ENCODE peak calls at places on chromosomes 5 and 9, in seven cellular contexts. W is central memory CD4-positive, alpha-beta T cell; H is left cardiac atrium; V is NCI-H2029; S is HT-29; J is endothelial cell; Y is stimulated activated CD4-positive, alpha-beta T cell treated with anti-CD3 and anti-CD28 coated beads, Interleukin-15, amount 100 ng/mL, for 1 hour. B is an unnamed sample.

GRCh38 chr5:28862137-28862859 is 1823.9 kb upstream of the CDH9 start:
- DNase-seq in W (no peak), H (no peak), V (peak), S (no peak), J (no peak), Y (no peak), B (no peak)

GRCh38 chr9:110969971-110970381 is 68.3 kb downstream of the LPAR1 start:
- DNase-seq in W (no peak), H (no peak), V (no peak), S (no peak), J (no peak), Y (no peak), B (no peak)

GRCh38 chr5:68891718-68892117 is 202.1 kb upstream of the SLC30A5 start:
- DNase-seq in W (no peak), H (no peak), V (no peak), S (no peak), J (no peak), Y (peak), B (no peak)

GRCh38 chr5:142542906-142543305 is 143.0 kb downstream of the FGF1 start:
- DNase-seq in W (no peak), H (no peak), V (no peak), S (no peak), J (no peak), Y (no peak), B (no peak)

GRCh38 chr5:54895816-54896341 is 89.5 kb downstream of the ESM1 start:
- DNase-seq in W (no peak), H (no peak), V (peak), S (peak), J (peak), Y (no peak), B (peak)

GRCh38 chr9:105672711-105673234 is 10.5 kb downstream of the TAL2 start:
- DNase-seq in W (no peak), H (no peak), V (no peak), S (peak), J (no peak), Y (no peak), B (no peak)

GRCh38 chr5:119578937-119579336 is 50.4 kb upstream of the FAM170A start:
- DNase-seq in W (no peak), H (no peak), V (no peak), S (peak), J (peak), Y (no peak), B (peak)

GRCh38 chr5:78269088-78269703 is 25.3 kb downstream of the AP3B1 start:
- DNase-seq in W (no peak), H (no peak), V (no peak), S (peak), J (no peak), Y (no peak), B (no peak)

GRCh38 chr5:45532826-45533624 is 163.2 kb downstream of the HCN1 start:
- DNase-seq in W (no peak), H (peak), V (no peak), S (no peak), J (no peak), Y (no peak), B (no peak)

GRCh38 chr5:116575635-116576042 is 1.0 kb upstream of the SEMA6A start:
- DNase-seq in W (no peak), H (no peak), V (no peak), S (no peak), J (peak), Y (no peak), B (peak)